ENCODE peak calls at places on chromosome 12, in eight cellular contexts. L is left lung, W is keratinocyte, A is mesenchymal stem cell, P is uterus, Q is tibial nerve, K is H1, S is neural progenitor cell. B is an unnamed sample. For H3K4me1 and H3K36me3, the result is how much of the 10 kb centered on the place peaks cover.

GRCh38 chr12:4915752-4916151 is 6.0 kb downstream of the KCNA1 start:
- DNase-seq in S (no peak), A (no peak), L (no peak), P (no peak), W (no peak), K (no peak), Q (no peak), B (no peak)

GRCh38 chr12:56629459-56630179 is 507 bp downstream of the BAZ2A start:
- DNase-seq in Q (no peak), P (peak), A (peak), S (peak), W (no peak), L (peak), K (peak), B (no peak)

GRCh38 chr12:117863004-117863709 is 105.6 kb downstream of the KSR2 start:
- DNase-seq in L (no peak), W (no peak), P (no peak), K (no peak), S (no peak), Q (no peak), A (no peak), B (no peak)

GRCh38 chr12:104226672-104227071 is 11.1 kb downstream of the TXNRD1 start:
- DNase-seq in S (no peak), W (no peak), Q (no peak), K (no peak), L (no peak), A (no peak), P (no peak), B (no peak)

GRCh38 chr12:115963030-115963480 is 314.4 kb downstream of the MED13L start:
- DNase-seq in Q (no peak), S (no peak), P (no peak), L (no peak), W (no peak), A (peak), K (no peak), B (no peak)

GRCh38 chr12:105654606-105655005 is 324.1 kb downstream of the C12orf75 start:
- DNase-seq in K (no peak), Q (no peak), W (no peak), L (no peak), A (no peak), S (no peak), P (no peak), B (no peak)

GRCh38 chr12:457676-458075 is 2.1 kb upstream of the B4GALNT3 start:
- DNase-seq in K (no peak), S (no peak), L (no peak), W (no peak), A (no peak), Q (no peak), P (no peak), B (no peak)

GRCh38 chr12:10301103-10301502 is 6.6 kb upstream of the KLRD1 start:
- DNase-seq in P (no peak), K (no peak), A (peak), S (no peak), Q (no peak), W (no peak), L (no peak), B (no peak)

GRCh38 chr12:65098364-65098763 is 22.7 kb downstream of the WIF1 start:
- DNase-seq in A (no peak), K (no peak), P (no peak), S (no peak), W (no peak), Q (no peak), L (no peak), B (no peak)

GRCh38 chr12:84874125-84874824 is 38.3 kb downstream of the SLC6A15 start:
- DNase-seq in K (no peak), Q (no peak), W (peak), S (peak), A (peak), P (no peak), L (no peak), B (no peak)

GRCh38 chr12:229441-230191 is 15.7 kb upstream of the SLC6A12 start:
- DNase-seq in Q (no peak), L (no peak), S (peak), K (no peak), P (peak), A (no peak), W (no peak), B (no peak)

GRCh38 chr12:123269980-123270379 is 1.7 kb downstream of the CDK2AP1 start:
- DNase-seq in P (no peak), S (peak), K (peak), L (no peak), Q (no peak), A (no peak), W (no peak), B (no peak)

GRCh38 chr12:77190022-77190421 is 124.7 kb upstream of the E2F7 start:
- DNase-seq in Q (no peak), S (no peak), P (no peak), K (no peak), A (peak), L (no peak), W (no peak), B (no peak)

GRCh38 chr12:50530532-50530931 is 25.7 kb downstream of the DIP2B start:
- DNase-seq in K (no peak), L (no peak), A (no peak), S (no peak), W (no peak), P (no peak), Q (no peak), B (no peak)
- H3K4me1 ChIP-seq in K (under half), L (under half), A (under half), S (under half), W (under half), P (under half), Q (under half), B (half or more)

GRCh38 chr12:132069336-132069985 is 74.7 kb downstream of the DDX51 start:
- DNase-seq in Q (no peak), A (no peak), K (no peak), L (no peak), P (no peak), S (no peak), W (no peak), B (no peak)
- H3K36me3 ChIP-seq in Q (under half), A (half or more), K (under half), L (under half), P (under half), S (under half), W (under half), B (under half)

GRCh38 chr12:12376636-12377448 is 20.0 kb downstream of the BORCS5 start:
- DNase-seq in P (no peak), K (no peak), W (peak), S (peak), L (peak), Q (no peak), A (peak), B (no peak)
- H3K4me1 ChIP-seq in P (under half), K (under half), W (under half), S (under half), L (under half), Q (under half), A (under half), B (under half)

DNA sequence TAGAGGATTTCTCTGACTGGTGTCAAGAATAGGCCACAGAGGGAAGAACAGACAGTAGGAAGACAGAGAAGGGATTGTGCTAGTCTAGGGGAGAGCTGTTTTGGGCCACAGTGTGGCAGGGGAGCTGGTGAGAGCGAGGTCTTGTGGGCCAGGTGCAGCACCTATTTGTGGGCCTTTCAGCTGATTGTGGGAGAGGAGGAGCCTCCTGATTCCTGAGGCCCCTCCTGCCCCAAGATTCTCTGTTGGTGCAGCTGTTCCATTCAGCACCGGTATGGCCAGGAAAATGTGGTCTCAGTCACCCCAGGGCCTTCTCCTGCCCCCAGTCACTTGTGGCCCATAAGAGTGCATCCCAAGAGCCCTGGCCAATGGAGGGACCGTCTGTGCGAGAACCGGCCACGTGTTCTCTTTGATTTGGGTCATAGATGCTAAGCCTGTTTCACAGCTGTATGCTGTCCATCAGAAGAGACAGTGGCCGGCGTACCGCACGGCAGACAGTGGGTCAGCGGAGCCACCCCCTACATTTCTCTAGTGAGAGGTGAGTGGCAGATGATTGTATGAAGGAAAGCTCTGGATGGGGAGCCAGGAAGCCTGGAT is 27.7 kb downstream of the TPCN1 start:
- DNase-seq in K (no peak), S (no peak), A (no peak), W (no peak), P (no peak), L (no peak), Q (no peak), B (no peak)
- H3K36me3 ChIP-seq in K (under half), S (under half), A (under half), W (under half), P (under half), L (under half), Q (under half), B (half or more)

DNA sequence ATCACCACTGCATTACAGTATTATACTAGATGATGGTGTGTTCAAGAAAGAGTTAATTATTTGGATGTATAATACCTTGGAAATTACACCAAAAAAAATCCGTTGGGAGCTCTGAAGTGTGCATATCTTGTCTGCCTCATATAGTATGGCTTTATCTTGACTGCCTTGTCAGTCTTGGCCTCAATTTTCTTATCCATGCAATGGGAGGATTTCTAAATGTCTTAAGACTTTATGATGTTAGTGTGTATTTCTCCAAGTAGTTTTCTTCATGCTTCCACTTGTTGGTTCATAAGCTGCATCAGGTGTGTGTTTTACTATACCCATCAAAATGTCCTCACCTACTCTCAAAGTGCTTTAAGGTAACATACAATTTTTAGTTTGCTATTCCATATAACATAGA is 84.6 kb downstream of the FGD4 start:
- DNase-seq in A (no peak), W (no peak), K (no peak), P (no peak), S (no peak), Q (no peak), L (no peak), B (no peak)
- H3K4me1 ChIP-seq in A (under half), W (under half), K (under half), P (under half), S (under half), Q (under half), L (under half), B (under half)

GRCh38 chr12:12909995-12910391 is 18.6 kb downstream of the GPRC5A start:
- DNase-seq in K (no peak), A (peak), L (no peak), Q (no peak), W (no peak), S (no peak), P (no peak), B (no peak)
- H3K36me3 ChIP-seq in K (under half), A (under half), L (under half), Q (under half), W (under half), S (under half), P (under half), B (under half)

GRCh38 chr12:52874573-52875435 is 26.0 kb upstream of the KRT78 start:
- DNase-seq in S (no peak), A (no peak), W (no peak), Q (no peak), P (no peak), L (no peak), K (no peak), B (no peak)

GRCh38 chr12:52878507-52879393 is 26.1 kb downstream of the KRT8 start:
- DNase-seq in S (no peak), K (no peak), L (no peak), W (no peak), Q (no peak), A (no peak), P (no peak), B (no peak)

GRCh38 chr12:52873832-52874572 is 25.2 kb upstream of the KRT78 start:
- DNase-seq in Q (peak), S (peak), W (no peak), K (peak), P (peak), A (peak), L (peak), B (no peak)

GRCh38 chr12:52877242-52877641 is 27.6 kb downstream of the KRT8 start:
- DNase-seq in A (no peak), L (no peak), S (no peak), Q (no peak), K (no peak), P (no peak), W (no peak), B (no peak)

GRCh38 chr12:52876371-52876770 is 27.6 kb upstream of the KRT78 start:
- DNase-seq in W (no peak), Q (no peak), P (no peak), K (no peak), S (no peak), L (peak), A (no peak), B (no peak)
- H3K4me1 ChIP-seq in W (half or more), Q (under half), P (under half), K (under half), S (under half), L (under half), A (under half), B (half or more)

GRCh38 chr12:99045158-99045557 is 400.1 kb downstream of the APAF1 start:
- DNase-seq in K (no peak), Q (no peak), L (no peak), P (no peak), A (no peak), W (no peak), S (no peak), B (no peak)
- H3K36me3 ChIP-seq in K (under half), Q (under half), L (under half), P (under half), A (under half), W (under half), S (under half), B (under half)